ENCODE peak calls at places on chromosomes 6 and 20, in eight cellular contexts. N, Q, U, T, P, B, A and F are unnamed samples.
A peak's percentile ranks its signal among the peaks of the same experiment; 100 is the strongest.

GRCh38 chr6:116884530-116884929 is 7.5 kb downstream of the RFX6 start:
- DNase-seq in A (no peak), P (no peak), B (no peak), U (no peak), Q (no peak), T (no peak), N (no peak), F (no peak)

GRCh38 chr20:48898896-48899513 is 22.5 kb upstream of the ARFGEF2 start:
- DNase-seq in B (no peak), N (no peak), U (no peak), T (no peak), P (no peak), A (no peak), Q (no peak), F (no peak)

GRCh38 chr6:42963179-42963854 is 2.8 kb downstream of the GNMT start:
- DNase-seq in T (no peak), N (no peak), B (no peak), A (no peak), P (no peak), U (no peak), Q (no peak), F (no peak)

GRCh38 chr6:27839303-27840081 is 72.7 kb downstream of the OR2B2 start:
- DNase-seq in U (peak; percentile 84), T (no peak), Q (no peak), P (peak; percentile 90), B (peak; percentile 57), N (no peak), A (peak; percentile 59), F (no peak)

GRCh38 chr20:58251979-58252591 is 23.6 kb upstream of the ANKRD60 start:
- DNase-seq in B (no peak), Q (no peak), U (no peak), T (peak; percentile 63), N (no peak), P (peak; percentile 81), A (peak; percentile 98), F (peak; percentile 59)

GRCh38 chr20:13638162-13638495 is 603 bp downstream of the TASP1 start:
- DNase-seq in U (no peak), N (no peak), A (peak; percentile 27), P (peak; percentile 12), B (no peak), T (no peak), Q (no peak), F (no peak)

GRCh38 chr20:16711859-16712258 is 18.0 kb upstream of the SNRPB2 start:
- DNase-seq in B (no peak), Q (no peak), A (no peak), T (no peak), U (no peak), P (no peak), N (no peak), F (no peak)

GRCh38 chr6:38705924-38706323 is 3.0 kb upstream of the GLO1 start:
- DNase-seq in P (no peak), A (no peak), T (no peak), B (no peak), Q (no peak), N (no peak), U (no peak), F (no peak)

GRCh38 chr20:62523473-62524203 is 47.8 kb upstream of the GATA5 start:
- DNase-seq in T (no peak), N (no peak), P (no peak), U (no peak), Q (no peak), B (peak; percentile 19), A (no peak), F (no peak)

GRCh38 chr20:57400262-57400701 is 9.1 kb downstream of the RBM38 start:
- DNase-seq in B (peak; percentile 60), T (no peak), A (no peak), Q (no peak), P (no peak), U (no peak), N (no peak), F (no peak)

GRCh38 chr6:26360451-26361416 is 4.3 kb upstream of the BTN3A2 start:
- DNase-seq in B (peak; percentile 91), T (no peak), N (no peak), P (no peak), U (no peak), Q (no peak), A (no peak), F (no peak)

GRCh38 chr20:46299078-46299477 is 9.2 kb downstream of the CDH22 start:
- DNase-seq in U (no peak), P (no peak), T (no peak), N (no peak), Q (no peak), A (no peak), B (no peak), F (no peak)

GRCh38 chr20:39960522-39961420 is 728.3 kb downstream of the MAFB start:
- DNase-seq in T (no peak), A (no peak), P (no peak), Q (peak; percentile 47), U (no peak), N (no peak), B (peak; percentile 3), F (no peak)

GRCh38 chr20:14902432-14903089 is 565.1 kb upstream of the FLRT3 start:
- DNase-seq in N (no peak), Q (no peak), U (no peak), B (peak; percentile 86), P (no peak), A (no peak), T (no peak), F (no peak)

GRCh38 chr20:14049111-14049510 is 53.8 kb downstream of the MACROD2 start:
- DNase-seq in Q (no peak), B (peak; percentile 46), U (no peak), T (no peak), A (no peak), P (no peak), N (no peak), F (no peak)

GRCh38 chr6:163356324-163356723 is 58.2 kb upstream of the QKI start:
- DNase-seq in U (peak; percentile 75), B (no peak), P (peak; percentile 60), A (no peak), N (no peak), T (peak; percentile 14), Q (no peak), F (peak; percentile 43)

GRCh38 chr6:96878101-96878500 is 19.6 kb downstream of the NDUFAF4 start:
- DNase-seq in Q (no peak), P (no peak), B (no peak), U (no peak), T (no peak), N (no peak), A (no peak), F (no peak)

GRCh38 chr6:4319992-4320683 is 184.8 kb upstream of the ECI2 start:
- DNase-seq in T (no peak), P (peak; percentile 88), A (peak; percentile 86), U (no peak), B (no peak), N (no peak), Q (no peak), F (no peak)

GRCh38 chr6:139983555-139984276 is 609.3 kb upstream of the CITED2 start:
- DNase-seq in Q (no peak), A (peak; percentile 48), B (no peak), N (no peak), U (no peak), T (no peak), P (peak; percentile 57), F (no peak)

GRCh38 chr20:50645253-50646068 is 45.9 kb downstream of the RIPOR3 start:
- DNase-seq in N (no peak), U (no peak), Q (peak; percentile 69), B (no peak), P (peak; percentile 91), A (peak; percentile 83), T (peak; percentile 82), F (peak; percentile 95)

DNA sequence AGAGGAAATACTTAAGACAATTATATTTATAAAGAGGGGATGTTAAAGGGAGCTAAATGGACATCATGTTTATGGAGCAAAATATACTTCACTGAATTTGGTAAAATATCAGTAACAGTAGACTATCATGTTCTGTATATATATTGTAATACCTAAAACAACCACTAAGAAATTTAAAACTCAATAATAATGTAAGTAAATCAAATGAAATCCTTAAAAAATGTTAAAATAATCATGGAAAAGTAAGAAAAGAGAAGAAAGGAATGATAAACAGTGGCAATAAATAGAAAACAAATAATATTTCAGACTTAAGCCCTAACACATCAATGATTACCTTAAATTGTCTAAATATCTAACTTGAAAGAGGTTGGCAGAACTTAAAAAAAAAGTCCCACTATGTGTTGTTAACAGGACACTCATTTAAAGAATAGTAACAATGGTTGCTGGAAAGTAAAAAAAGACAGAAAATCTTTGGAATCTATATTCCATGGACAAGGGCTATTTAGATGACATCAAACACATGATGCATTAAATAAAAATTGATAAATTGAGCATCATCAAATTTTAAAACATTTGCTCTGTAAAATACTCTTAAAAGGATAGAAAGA is 842.2 kb upstream of the MAP3K7 start:
- DNase-seq in T (no peak), A (no peak), B (no peak), P (no peak), N (no peak), Q (no peak), U (no peak), F (no peak)
- TF ChIP-seq CTCF in T (no peak), A (no peak), B (no peak), P (no peak), N (peak; percentile 44), Q (peak; percentile 67), U (no peak), F (no peak)

GRCh38 chr6:66662196-66662595 is 955.2 kb upstream of the EYS start:
- DNase-seq in N (no peak), A (peak; percentile 20), P (peak; percentile 36), T (no peak), B (no peak), Q (no peak), U (no peak), F (no peak)
- TF ChIP-seq CTCF in N (peak; percentile 69), A (peak; percentile 12), P (peak; percentile 46), T (no peak), B (no peak), Q (peak; percentile 43), U (peak; percentile 49), F (no peak)

GRCh38 chr6:36132221-36132895 is 2.0 kb downstream of the MAPK13 start:
- DNase-seq in N (no peak), A (no peak), Q (no peak), B (no peak), P (no peak), U (no peak), T (no peak), F (no peak)
- TF ChIP-seq CTCF in N (no peak), A (no peak), Q (no peak), B (no peak), P (no peak), U (no peak), T (no peak), F (no peak)

GRCh38 chr6:132780770-132781371 is 17.6 kb downstream of the SLC18B1 start:
- DNase-seq in Q (no peak), T (peak; percentile 5), N (no peak), U (no peak), P (peak; percentile 52), A (peak; percentile 27), B (peak; percentile 40), F (no peak)
- TF ChIP-seq CTCF in Q (no peak), T (peak; percentile 32), N (peak; percentile 52), U (peak; percentile 45), P (peak; percentile 69), A (peak; percentile 4), B (peak; percentile 29), F (peak; percentile 57)

GRCh38 chr6:6201200-6201599 is 119.3 kb downstream of the F13A1 start:
- DNase-seq in Q (no peak), A (no peak), B (peak; percentile 19), U (no peak), P (no peak), N (no peak), T (no peak), F (no peak)
- TF ChIP-seq CTCF in Q (no peak), A (no peak), B (no peak), U (no peak), P (no peak), N (no peak), T (no peak), F (no peak)